ENCODE peak calls at places on chromosomes 13 and 19, in eight cellular contexts. X is fibroblast of the aortic adventitia, N is GM23338, G is Peyer's patch, O is heart left ventricle, R is AG09309, Q is GM12865, W is HFF-Myc. T is an unnamed sample.
A peak's percentile ranks its signal among the peaks of the same experiment; 100 is the strongest.

GRCh38 chr13:34161829-34162544 is 344.0 kb downstream of the RFC3 start:
- DNase-seq in Q (peak; percentile 9), N (no peak), W (peak; percentile 40), X (peak; percentile 87), G (no peak), R (peak; percentile 86), O (no peak), T (peak; percentile 66)

GRCh38 chr19:4831351-4832340 is at the start of gene TICAM1:
- DNase-seq in W (no peak), N (peak; percentile 45), R (no peak), G (peak; percentile 89), O (peak; percentile 83), X (peak; percentile 68), Q (peak; percentile 86), T (peak; percentile 59)

GRCh38 chr13:101258071-101258470 is 158.2 kb downstream of the NALCN start:
- DNase-seq in W (peak; percentile 65), N (peak; percentile 22), Q (peak; percentile 90), G (no peak), X (peak; percentile 62), O (no peak), R (peak; percentile 52), T (peak; percentile 91)

GRCh38 chr19:39502640-39503417 is 4.1 kb downstream of the DLL3 start:
- DNase-seq in O (peak; percentile 43), N (peak; percentile 94), Q (peak; percentile 85), G (peak; percentile 71), X (peak; percentile 63), R (no peak), W (no peak), T (peak; percentile 63)

GRCh38 chr13:106376411-106377112 is 158.9 kb downstream of the EFNB2 start:
- DNase-seq in N (peak; percentile 30), O (no peak), Q (peak; percentile 24), G (no peak), W (peak; percentile 90), X (peak; percentile 82), R (peak; percentile 76), T (peak; percentile 83)

GRCh38 chr19:7873304-7874079 is 698 bp downstream of the PRR36 start:
- DNase-seq in N (peak; percentile 48), O (no peak), G (no peak), Q (no peak), W (no peak), X (no peak), R (no peak), T (no peak)

GRCh38 chr13:107901996-107902562 is 313.3 kb downstream of the LIG4 start:
- DNase-seq in W (no peak), Q (no peak), N (no peak), R (no peak), G (no peak), O (no peak), X (no peak), T (no peak)

GRCh38 chr13:21420706-21421105 is 38.4 kb downstream of the ZDHHC20 start:
- DNase-seq in G (no peak), W (peak; percentile 10), R (no peak), X (peak; percentile 30), N (no peak), Q (no peak), O (no peak), T (peak; percentile 25)

GRCh38 chr13:43942301-43942700 is 62.6 kb downstream of the LACC1 start:
- DNase-seq in N (no peak), R (no peak), Q (no peak), G (no peak), O (no peak), W (no peak), X (no peak), T (no peak)

GRCh38 chr13:20814224-20814910 is 40.6 kb upstream of the EEF1AKMT1 start:
- DNase-seq in R (peak; percentile 75), Q (no peak), W (peak; percentile 86), N (no peak), G (peak; percentile 66), O (peak; percentile 79), X (peak; percentile 94), T (peak; percentile 97)

GRCh38 chr19:1455336-1456120 is 5.6 kb downstream of the APC2 start:
- DNase-seq in O (peak; percentile 29), X (peak; percentile 56), N (peak; percentile 100), R (no peak), W (no peak), Q (peak; percentile 68), G (peak; percentile 92), T (no peak)
- H3K4me3 ChIP-seq in O (no peak overlapping the region), X (no peak overlapping the region), N (peak overlapping the region; percentile 58), R (no peak overlapping the region), W (no peak overlapping the region), Q (no peak overlapping the region), G (no peak overlapping the region), T (no peak overlapping the region)

DNA sequence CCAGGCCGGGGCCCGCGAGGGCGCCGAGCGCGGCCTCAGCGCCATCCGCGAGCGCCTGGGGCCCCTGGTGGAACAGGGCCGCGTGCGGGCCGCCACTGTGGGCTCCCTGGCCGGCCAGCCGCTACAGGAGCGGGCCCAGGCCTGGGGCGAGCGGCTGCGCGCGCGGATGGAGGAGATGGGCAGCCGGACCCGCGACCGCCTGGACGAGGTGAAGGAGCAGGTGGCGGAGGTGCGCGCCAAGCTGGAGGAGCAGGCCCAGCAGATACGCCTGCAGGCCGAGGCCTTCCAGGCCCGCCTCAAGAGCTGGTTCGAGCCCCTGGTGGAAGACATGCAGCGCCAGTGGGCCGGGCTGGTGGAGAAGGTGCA is 3.2 kb downstream of the APOE start:
- DNase-seq in N (no peak), X (no peak), Q (no peak), W (no peak), O (no peak), G (no peak), R (no peak), T (no peak)
- TF ChIP-seq CTCF in N (no peak), X (no peak), Q (no peak), W (no peak), O (no peak), G (no peak), R (no peak), T (no peak)

GRCh38 chr13:41017153-41017552 is 2.0 kb downstream of the ELF1 start:
- DNase-seq in O (no peak), N (no peak), Q (peak; percentile 73), X (no peak), W (no peak), R (no peak), G (no peak), T (no peak)
- H3K4me3 ChIP-seq in O (no peak overlapping the region), N (no peak overlapping the region), Q (peak overlapping the region; percentile 96), X (no peak overlapping the region), W (no peak overlapping the region), R (no peak overlapping the region), G (peak overlapping the region; percentile 51), T (no peak overlapping the region)

GRCh38 chr19:44904426-44904994 is 1.1 kb upstream of the APOE start:
- DNase-seq in N (peak; percentile 79), O (no peak), X (no peak), G (no peak), W (no peak), Q (peak; percentile 25), R (no peak), T (no peak)
- TF ChIP-seq CTCF in N (peak; percentile 74), O (no peak), X (peak; percentile 13), G (no peak), W (peak; percentile 36), Q (peak; percentile 16), R (peak; percentile 7), T (no peak)

T was measured in foreskin fibroblast.